ENCODE peak calls at places on chromosomes 3 and 15, in four cellular contexts. One of them, this sample, is unnamed.
A peak's percentile ranks its signal among the peaks of the same experiment; 100 is the strongest.

GRCh38 chr3:143464850-143465249 is 345.3 kb downstream of the CHST2 start:
- DNase-seq in lung: no peak
- DNase-seq in NAMALWA: no peak
- DNase-seq in dermis blood vessel endothelial cell: no peak
- DNase-seq in this sample: peak; percentile 41

GRCh38 chr3:125165189-125165947 is 47.2 kb downstream of the SLC12A8 start:
- DNase-seq in lung: no peak
- DNase-seq in NAMALWA: peak; percentile 9
- DNase-seq in dermis blood vessel endothelial cell: peak; percentile 69
- DNase-seq in this sample: peak; percentile 22

GRCh38 chr3:157134620-157135191 is 25.2 kb downstream of the CCNL1 start:
- DNase-seq in lung: no peak
- DNase-seq in NAMALWA: no peak
- DNase-seq in dermis blood vessel endothelial cell: no peak
- DNase-seq in this sample: no peak

GRCh38 chr3:23824699-23825444 is 19.1 kb downstream of the UBE2E1 start:
- DNase-seq in lung: no peak
- DNase-seq in NAMALWA: no peak
- DNase-seq in dermis blood vessel endothelial cell: no peak
- DNase-seq in this sample: no peak

GRCh38 chr15:43250785-43251184 is 15.9 kb downstream of the TGM5 start:
- DNase-seq in lung: no peak
- DNase-seq in NAMALWA: no peak
- DNase-seq in dermis blood vessel endothelial cell: no peak
- DNase-seq in this sample: no peak

GRCh38 chr3:183680061-183680460 is 17.5 kb upstream of the YEATS2 start:
- DNase-seq in lung: no peak
- DNase-seq in NAMALWA: no peak
- DNase-seq in dermis blood vessel endothelial cell: no peak
- DNase-seq in this sample: no peak

GRCh38 chr15:52415628-52416027 is 113.1 kb downstream of the MYO5A start:
- DNase-seq in lung: no peak
- DNase-seq in NAMALWA: no peak
- DNase-seq in dermis blood vessel endothelial cell: peak; percentile 94
- DNase-seq in this sample: no peak

GRCh38 chr3:107240183-107241091 is 136.8 kb upstream of the CCDC54 start:
- DNase-seq in lung: peak; percentile 64
- DNase-seq in NAMALWA: peak; percentile 88
- DNase-seq in dermis blood vessel endothelial cell: peak; percentile 78
- DNase-seq in this sample: peak; percentile 87

GRCh38 chr3:124928333-124929202 is 6.0 kb downstream of the MUC13 start:
- DNase-seq in lung: peak; percentile 43
- DNase-seq in NAMALWA: peak; percentile 79
- DNase-seq in dermis blood vessel endothelial cell: peak; percentile 85
- DNase-seq in this sample: peak; percentile 79

GRCh38 chr3:189070965-189071364 is 100.8 kb upstream of the TPRG1 start:
- DNase-seq in lung: no peak
- DNase-seq in NAMALWA: no peak
- DNase-seq in dermis blood vessel endothelial cell: no peak
- DNase-seq in this sample: no peak

GRCh38 chr3:114863848-114864247 is 283.2 kb downstream of the ZBTB20 start:
- DNase-seq in lung: no peak
- DNase-seq in NAMALWA: no peak
- DNase-seq in dermis blood vessel endothelial cell: no peak
- DNase-seq in this sample: no peak

GRCh38 chr15:30923429-30923828 is 19.7 kb downstream of the FAN1 start:
- DNase-seq in lung: no peak
- DNase-seq in NAMALWA: no peak
- DNase-seq in dermis blood vessel endothelial cell: peak; percentile 43
- DNase-seq in this sample: no peak

GRCh38 chr3:179236676-179237301 is 14.1 kb downstream of the KCNMB3 start:
- DNase-seq in lung: no peak
- DNase-seq in NAMALWA: peak; percentile 39
- DNase-seq in dermis blood vessel endothelial cell: no peak
- DNase-seq in this sample: no peak

GRCh38 chr3:146241523-146242240 is 9.2 kb downstream of the PLSCR4 start:
- DNase-seq in lung: no peak
- DNase-seq in NAMALWA: no peak
- DNase-seq in dermis blood vessel endothelial cell: peak; percentile 86
- DNase-seq in this sample: peak; percentile 4

GRCh38 chr15:68725736-68726135 is 95.0 kb downstream of the ANP32A start:
- DNase-seq in lung: peak; percentile 48
- DNase-seq in NAMALWA: no peak
- DNase-seq in dermis blood vessel endothelial cell: no peak
- DNase-seq in this sample: peak; percentile 67

GRCh38 chr3:67564008-67564407 is 90.4 kb downstream of the SUCLG2 start:
- DNase-seq in lung: no peak
- DNase-seq in NAMALWA: no peak
- DNase-seq in dermis blood vessel endothelial cell: peak; percentile 49
- DNase-seq in this sample: no peak

GRCh38 chr3:49638445-49638844 is 35.7 kb upstream of the APEH start:
- DNase-seq in lung: no peak
- DNase-seq in NAMALWA: no peak
- DNase-seq in dermis blood vessel endothelial cell: no peak
- DNase-seq in this sample: peak; percentile 1

GRCh38 chr3:57062119-57062631 is 1.7 kb downstream of the SPATA12 start:
- DNase-seq in lung: no peak
- DNase-seq in NAMALWA: no peak
- DNase-seq in dermis blood vessel endothelial cell: peak; percentile 43
- DNase-seq in this sample: no peak

GRCh38 chr3:98563661-98564281 is 29.6 kb downstream of the CPOX start:
- DNase-seq in lung: no peak
- DNase-seq in NAMALWA: peak; percentile 60
- DNase-seq in dermis blood vessel endothelial cell: no peak
- DNase-seq in this sample: no peak

GRCh38 chr3:48013288-48013980 is 2.8 kb downstream of the MAP4 start:
- DNase-seq in lung: no peak
- DNase-seq in NAMALWA: no peak
- DNase-seq in dermis blood vessel endothelial cell: peak; percentile 57
- DNase-seq in this sample: peak; percentile 31

GRCh38 chr15:74845208-74845568 is 2.2 kb upstream of the ULK3 start:
- DNase-seq in lung: no peak
- DNase-seq in NAMALWA: no peak
- DNase-seq in dermis blood vessel endothelial cell: no peak
- DNase-seq in this sample: no peak

GRCh38 chr15:69311319-69311721 is 12.6 kb downstream of the PAQR5 start:
- DNase-seq in lung: no peak
- DNase-seq in NAMALWA: no peak
- DNase-seq in dermis blood vessel endothelial cell: no peak
- DNase-seq in this sample: no peak

GRCh38 chr3:34842706-34843478 is 796.4 kb upstream of the ARPP21 start:
- DNase-seq in lung: no peak
- DNase-seq in NAMALWA: no peak
- DNase-seq in dermis blood vessel endothelial cell: no peak
- DNase-seq in this sample: peak; percentile 46

This sample was measured in A673.